ENCODE peak calls at places on chromosomes 11 and 22, in seven cellular contexts. J is tibial nerve, Z is HepG2, Q is body of pancreas, K is GM12891, T is A549, E is esophagus squamous epithelium. I is an unnamed sample.

GRCh38 chr11:14114269-14114668 is 151.7 kb downstream of the SPON1 start:
- DNase-seq in J (no peak), Z (no peak), Q (no peak), K (no peak), T (no peak), E (no peak), I (no peak)

GRCh38 chr22:29524440-29525191 is 28.9 kb downstream of the THOC5 start:
- DNase-seq in J (no peak), Z (peak), Q (peak), K (no peak), T (peak), E (no peak), I (peak)

GRCh38 chr22:42343136-42343484 is 72.7 kb upstream of the TCF20 start:
- DNase-seq in J (no peak), Z (no peak), Q (no peak), K (no peak), T (no peak), E (no peak), I (no peak)

GRCh38 chr11:131423715-131424114 is 53.3 kb downstream of the NTM start:
- DNase-seq in J (no peak), Z (no peak), Q (no peak), K (no peak), T (peak), E (no peak), I (no peak)

GRCh38 chr11:14029415-14029814 is 66.9 kb downstream of the SPON1 start:
- DNase-seq in J (no peak), Z (no peak), Q (no peak), K (no peak), T (no peak), E (no peak), I (no peak)

GRCh38 chr11:120710354-120711187 is 199.0 kb downstream of the GRIK4 start:
- DNase-seq in J (peak), Z (peak), Q (peak), K (no peak), T (peak), E (no peak), I (no peak)

GRCh38 chr11:117232911-117233409 is 489 bp downstream of the RNF214 start:
- DNase-seq in J (no peak), Z (no peak), Q (no peak), K (peak), T (peak), E (no peak), I (peak)

GRCh38 chr11:1158681-1159525 is 1.1 kb downstream of the MUC5AC start:
- DNase-seq in J (no peak), Z (no peak), Q (no peak), K (peak), T (no peak), E (no peak), I (no peak)

GRCh38 chr11:2750601-2751522 is 51.1 kb upstream of the KCNQ1OT1 start:
- DNase-seq in J (no peak), Z (no peak), Q (peak), K (no peak), T (no peak), E (no peak), I (no peak)

GRCh38 chr11:8693010-8693551 is 10.5 kb downstream of the RPL27A start:
- DNase-seq in J (no peak), Z (no peak), Q (no peak), K (no peak), T (no peak), E (no peak), I (no peak)

GRCh38 chr11:121067026-121067425 is 34.0 kb upstream of the TECTA start:
- DNase-seq in J (no peak), Z (no peak), Q (no peak), K (no peak), T (no peak), E (no peak), I (no peak)

GRCh38 chr11:103483996-103484395 is 374.8 kb downstream of the DYNC2H1 start:
- DNase-seq in J (no peak), Z (no peak), Q (no peak), K (no peak), T (no peak), E (no peak), I (no peak)

GRCh38 chr11:7604331-7604973 is 68.8 kb downstream of the CYB5R2 start:
- DNase-seq in J (no peak), Z (no peak), Q (no peak), K (no peak), T (no peak), E (no peak), I (no peak)

GRCh38 chr11:117792992-117793391 is 4.0 kb downstream of the DSCAML1 start:
- DNase-seq in J (no peak), Z (no peak), Q (peak), K (no peak), T (no peak), E (no peak), I (no peak)

GRCh38 chr11:46489668-46490560 is 98.3 kb upstream of the CHRM4 start:
- DNase-seq in J (no peak), Z (peak), Q (no peak), K (no peak), T (peak), E (no peak), I (peak)

GRCh38 chr11:29173660-29174062 is 843.2 kb downstream of the KCNA4 start:
- DNase-seq in J (no peak), Z (peak), Q (no peak), K (no peak), T (peak), E (no peak), I (no peak)

GRCh38 chr11:96168623-96169022 is 174.4 kb downstream of the MAML2 start:
- DNase-seq in J (peak), Z (no peak), Q (peak), K (no peak), T (peak), E (no peak), I (no peak)

GRCh38 chr11:67027943-67028542 is 5.1 kb downstream of the SYT12 start:
- DNase-seq in J (no peak), Z (no peak), Q (no peak), K (no peak), T (no peak), E (no peak), I (no peak)

GRCh38 chr11:17936790-17937189 is 76.1 kb downstream of the SERGEF start:
- DNase-seq in J (no peak), Z (no peak), Q (no peak), K (no peak), T (no peak), E (no peak), I (no peak)

GRCh38 chr22:44398791-44399190 is 86.0 kb upstream of the SHISAL1 start:
- DNase-seq in J (no peak), Z (no peak), Q (peak), K (no peak), T (no peak), E (no peak), I (no peak)

GRCh38 chr22:27193636-27194035 is 536.2 kb downstream of the MIAT start:
- DNase-seq in J (no peak), Z (no peak), Q (no peak), K (no peak), T (no peak), E (no peak), I (no peak)

GRCh38 chr11:87187930-87188329 is 150.2 kb downstream of the TMEM135 start:
- DNase-seq in J (no peak), Z (no peak), Q (no peak), K (no peak), T (no peak), E (no peak), I (no peak)

GRCh38 chr22:29700206-29700948 is 19.4 kb upstream of the CABP7 start:
- DNase-seq in J (no peak), Z (no peak), Q (no peak), K (no peak), T (no peak), E (no peak), I (no peak)

GRCh38 chr11:67303132-67303988 is at the start of gene SSH3:
- DNase-seq in J (peak), Z (peak), Q (peak), K (no peak), T (peak), E (no peak), I (peak)

GRCh38 chr11:36469063-36469462 is 41.0 kb downstream of the TRAF6 start:
- DNase-seq in J (no peak), Z (no peak), Q (no peak), K (no peak), T (no peak), E (no peak), I (peak)

GRCh38 chr22:25895678-25896077 is 153.7 kb downstream of the MYO18B start:
- DNase-seq in J (no peak), Z (no peak), Q (no peak), K (no peak), T (no peak), E (no peak), I (no peak)

GRCh38 chr22:20933910-20934309 is 16.7 kb downstream of the CRKL start:
- DNase-seq in J (no peak), Z (no peak), Q (no peak), K (no peak), T (no peak), E (no peak), I (no peak)

GRCh38 chr11:46322759-46323158 is 24.5 kb upstream of the DGKZ start:
- DNase-seq in J (no peak), Z (no peak), Q (peak), K (no peak), T (no peak), E (no peak), I (peak)

GRCh38 chr11:61921446-61921845 is 4.1 kb upstream of the RAB3IL1 start:
- DNase-seq in J (no peak), Z (no peak), Q (no peak), K (no peak), T (no peak), E (no peak), I (peak)

GRCh38 chr11:119531091-119531490 is 108.1 kb upstream of the THY1 start:
- DNase-seq in J (no peak), Z (no peak), Q (no peak), K (no peak), T (no peak), E (no peak), I (no peak)

GRCh38 chr11:64764753-64765152 is 5.0 kb upstream of the PYGM start:
- DNase-seq in J (no peak), Z (no peak), Q (no peak), K (no peak), T (no peak), E (no peak), I (no peak)

GRCh38 chr11:64762277-64762915 is 2.6 kb upstream of the PYGM start:
- DNase-seq in J (no peak), Z (no peak), Q (no peak), K (peak), T (no peak), E (no peak), I (no peak)

GRCh38 chr11:64762916-64763803 is 3.4 kb upstream of the PYGM start:
- DNase-seq in J (no peak), Z (no peak), Q (no peak), K (peak), T (no peak), E (no peak), I (no peak)

GRCh38 chr11:64765291-64765803 is 5.6 kb upstream of the PYGM start:
- DNase-seq in J (no peak), Z (no peak), Q (peak), K (no peak), T (no peak), E (no peak), I (no peak)

DNA sequence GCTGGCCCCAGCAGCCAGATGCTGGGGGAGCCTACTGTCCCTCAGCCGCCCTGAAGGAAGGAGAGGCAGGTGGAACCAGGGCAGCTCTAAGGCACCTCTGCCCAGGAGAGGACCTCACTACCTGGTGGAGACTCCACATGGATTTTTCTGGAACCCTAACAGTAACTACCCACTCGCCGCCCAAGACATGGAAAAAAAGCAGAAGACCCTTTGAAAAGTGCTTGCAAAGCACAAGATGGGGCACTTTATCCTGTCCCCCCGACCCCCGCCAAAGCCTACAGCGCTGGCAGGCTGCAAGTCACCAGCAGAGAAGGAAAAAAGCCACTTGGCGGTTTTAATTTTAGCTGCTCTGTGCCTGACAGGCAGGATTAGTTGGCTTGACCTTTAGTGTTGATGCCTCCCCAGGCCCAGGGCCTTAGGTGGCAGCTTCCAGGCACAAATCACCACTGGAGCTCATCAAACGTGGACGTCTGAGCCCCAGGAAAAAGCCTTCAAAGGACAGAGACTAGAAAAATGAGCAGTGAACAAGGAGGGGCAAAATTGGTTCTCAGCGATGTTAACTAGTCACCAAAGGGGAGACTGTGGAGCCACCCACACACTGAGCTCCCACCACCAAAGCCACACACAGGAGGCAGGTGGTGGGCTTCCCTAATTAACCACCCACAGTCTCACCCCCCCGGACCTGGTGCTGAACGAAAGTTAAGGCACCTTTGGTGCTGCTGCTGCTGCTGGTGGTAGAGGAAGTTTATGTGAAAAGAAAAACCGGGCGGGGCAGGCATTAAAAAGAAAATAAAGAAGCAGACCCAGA is 4.2 kb upstream of the PYGM start:
- DNase-seq in J (no peak), Z (no peak), Q (no peak), K (no peak), T (no peak), E (no peak), I (no peak)
- TF ChIP-seq POLR2A in J (no peak), Z (peak), Q (no peak), K (no peak), T (no peak), E (no peak), I (no peak)

GRCh38 chr11:111407652-111408051 is 28.6 kb upstream of the POU2AF1 start:
- DNase-seq in J (no peak), Z (no peak), Q (no peak), K (no peak), T (no peak), E (no peak), I (no peak)

GRCh38 chr11:111408789-111409727 is 30.0 kb upstream of the POU2AF1 start:
- DNase-seq in J (no peak), Z (no peak), Q (no peak), K (no peak), T (no peak), E (no peak), I (no peak)

GRCh38 chr11:111410951-111411350 is 31.9 kb upstream of the POU2AF1 start:
- DNase-seq in J (no peak), Z (no peak), Q (no peak), K (no peak), T (no peak), E (no peak), I (no peak)

GRCh38 chr11:111411456-111411855 is 32.4 kb upstream of the POU2AF1 start:
- DNase-seq in J (no peak), Z (no peak), Q (no peak), K (no peak), T (no peak), E (no peak), I (no peak)

DNA sequence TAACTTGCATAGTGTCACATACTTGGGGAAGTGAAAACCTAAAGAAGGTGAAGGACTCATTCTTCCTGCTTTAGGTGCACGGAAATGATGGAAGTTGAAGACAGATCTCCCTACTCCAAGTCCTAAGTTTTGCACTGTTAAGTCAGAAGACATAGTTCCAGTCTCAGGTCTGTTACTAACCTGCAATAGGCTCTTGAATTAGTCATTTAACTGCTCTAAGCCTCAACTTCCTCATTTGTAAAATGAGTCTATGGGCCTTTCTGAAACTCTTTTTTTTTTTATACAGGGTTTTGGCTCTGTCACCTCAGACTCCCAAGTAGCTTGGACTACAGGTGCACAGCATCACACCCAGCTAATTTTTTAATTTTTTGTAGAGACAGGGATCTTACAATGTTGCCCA is 30.8 kb upstream of the POU2AF1 start:
- DNase-seq in J (no peak), Z (no peak), Q (no peak), K (no peak), T (no peak), E (no peak), I (no peak)
- TF ChIP-seq POLR2A in J (no peak), Z (no peak), Q (no peak), K (no peak), T (no peak), E (no peak), I (no peak)

DNA sequence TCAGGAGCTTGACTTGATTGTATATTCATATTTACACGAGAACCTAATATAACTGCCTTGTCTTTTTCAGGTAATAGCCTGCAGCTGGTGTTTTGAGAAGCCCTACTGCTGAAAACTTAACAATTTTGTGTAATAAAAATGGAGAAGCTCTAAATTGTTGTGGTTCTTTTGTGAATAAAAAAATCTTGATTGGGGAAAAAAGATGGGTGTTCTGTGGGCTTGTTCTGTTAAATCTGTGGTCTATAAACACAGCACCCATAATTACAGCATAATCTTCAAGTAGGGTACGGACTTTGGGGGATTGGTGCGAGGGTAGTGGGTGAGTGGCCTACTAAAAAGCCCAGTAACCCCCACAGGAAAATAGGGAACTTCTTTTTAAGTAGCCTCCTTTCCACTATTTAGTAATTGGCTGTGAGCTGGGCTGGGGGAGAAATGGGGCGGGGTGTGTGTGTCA is 7.5 kb downstream of the MALAT1 start:
- DNase-seq in J (no peak), Z (no peak), Q (no peak), K (no peak), T (no peak), E (no peak), I (no peak)
- TF ChIP-seq POLR2A in J (no peak), Z (no peak), Q (no peak), K (no peak), T (no peak), E (no peak), I (no peak)

DNA sequence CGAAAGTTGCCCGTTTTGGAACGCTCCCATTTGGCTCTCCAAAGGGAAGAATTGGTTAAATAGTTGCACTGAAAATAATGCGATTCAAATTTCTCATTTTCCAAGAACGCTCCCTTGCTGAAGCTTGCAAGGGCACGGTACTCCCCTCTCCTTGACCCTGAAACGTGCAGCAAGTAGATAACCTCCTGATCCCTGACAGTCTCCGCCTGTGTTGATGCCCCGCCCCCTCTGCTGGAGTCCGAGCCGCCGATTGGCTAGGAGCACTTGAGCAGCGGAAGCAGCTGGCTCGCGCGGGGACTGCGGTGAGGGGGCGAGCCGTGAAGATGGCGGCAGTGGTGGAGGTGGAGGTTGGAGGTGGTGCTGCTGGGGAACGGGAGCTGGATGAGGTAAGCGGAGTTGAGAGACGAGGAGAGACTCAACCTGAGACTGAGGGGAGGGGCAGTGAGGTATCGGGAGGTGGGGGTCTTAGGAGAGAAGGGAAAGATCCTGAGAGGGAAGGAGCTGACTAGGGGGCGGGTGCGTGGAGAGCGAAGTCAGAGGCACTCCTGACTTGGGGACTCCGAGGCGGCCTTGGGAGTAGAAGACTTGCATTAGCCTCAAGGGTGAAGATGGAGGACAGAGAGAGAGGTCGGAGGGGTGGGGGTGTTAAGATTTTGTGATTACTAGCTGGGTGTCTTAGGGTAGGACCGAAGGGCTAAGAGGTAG is at the start of gene RNF121:
- DNase-seq in J (peak), Z (peak), Q (peak), K (peak), T (peak), E (peak), I (peak)
- TF ChIP-seq POLR2A in J (no peak), Z (peak), Q (peak), K (peak), T (peak), E (no peak), I (peak)

DNA sequence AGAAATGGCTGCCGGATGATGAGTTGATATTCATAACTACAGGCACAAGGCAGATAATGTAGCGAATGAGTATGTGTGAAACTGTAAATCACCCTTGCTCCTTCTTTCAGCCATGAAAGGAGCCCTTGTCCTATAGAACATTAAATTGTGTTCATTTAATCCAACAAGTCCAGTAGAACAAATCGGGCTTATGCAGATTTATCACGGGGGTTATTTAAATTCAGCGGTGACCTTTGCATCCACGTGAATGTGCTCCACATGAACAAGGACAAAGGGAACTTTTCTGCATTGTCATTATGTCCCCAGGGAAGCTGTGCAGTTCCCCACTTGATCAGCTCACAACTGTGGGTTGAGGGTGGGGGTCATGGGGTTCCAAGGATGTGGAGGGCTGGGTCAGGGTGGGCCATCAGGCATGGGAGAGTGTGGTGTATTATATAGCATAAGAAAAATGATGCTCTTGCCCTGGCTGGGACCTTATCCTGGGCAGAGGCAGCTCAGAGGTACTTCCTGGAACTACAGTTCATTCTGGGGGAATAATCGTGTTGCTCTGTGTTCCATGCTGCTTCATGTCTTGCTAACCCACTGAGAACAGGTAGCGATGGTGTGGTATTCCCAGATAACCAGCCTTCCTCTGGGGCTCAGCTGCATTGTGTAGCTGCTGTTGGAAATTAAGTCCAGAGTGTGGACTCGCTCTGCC is 306.6 kb downstream of the FAT3 start:
- DNase-seq in J (no peak), Z (no peak), Q (no peak), K (no peak), T (no peak), E (no peak), I (no peak)
- TF ChIP-seq POLR2A in J (no peak), Z (no peak), Q (no peak), K (no peak), T (no peak), E (no peak), I (no peak)